ENCODE peak calls at places on chromosomes 4 and X, in eight cellular contexts. N is foreskin keratinocyte; F is naive thymus-derived CD8-positive, alpha-beta T cell; W is astrocyte of the cerebellum; X is lung microvascular endothelial cell; Y is bronchial epithelial cell; Z is RWPE2; P is NT2/D1. K is an unnamed sample.

GRCh38 chr4:174358823-174359222 is 75.1 kb downstream of the CEP44 start:
- DNase-seq in N (peak), F (no peak), W (peak), X (no peak), Y (peak), Z (no peak), P (no peak), K (no peak)

GRCh38 chrX:70525733-70526132 is 81.1 kb downstream of the DLG3 start:
- DNase-seq in N (no peak), F (no peak), W (no peak), X (no peak), Y (peak), Z (no peak), P (no peak), K (no peak)

GRCh38 chr4:139887962-139888735 is 222.5 kb downstream of the MGST2 start:
- DNase-seq in N (peak), F (no peak), W (no peak), X (no peak), Y (peak), Z (peak), P (no peak), K (no peak)

GRCh38 chr4:2787230-2788100 is 5.4 kb upstream of the SH3BP2 start:
- DNase-seq in N (no peak), F (peak), W (no peak), X (no peak), Y (no peak), Z (no peak), P (no peak), K (peak)

GRCh38 chrX:151458824-151459223 is 61.8 kb downstream of the VMA21 start:
- DNase-seq in N (no peak), F (no peak), W (peak), X (no peak), Y (peak), Z (no peak), P (no peak), K (no peak)

GRCh38 chrX:1592128-1592862 is 891 bp downstream of the AKAP17A start:
- DNase-seq in N (no peak), F (no peak), W (peak), X (peak), Y (peak), Z (no peak), P (no peak), K (no peak)

GRCh38 chrX:13101439-13102139 is 57.2 kb upstream of the FAM9C start:
- DNase-seq in N (peak), F (no peak), W (peak), X (peak), Y (peak), Z (peak), P (no peak), K (no peak)

GRCh38 chrX:39253551-39253950 is 452.3 kb downstream of the MID1IP1 start:
- DNase-seq in N (peak), F (no peak), W (no peak), X (no peak), Y (peak), Z (no peak), P (no peak), K (no peak)

GRCh38 chrX:115894087-115894486 is 276.5 kb upstream of the AGTR2 start:
- DNase-seq in N (no peak), F (no peak), W (no peak), X (peak), Y (no peak), Z (no peak), P (no peak), K (no peak)

GRCh38 chr4:2354127-2354526 is 64.3 kb downstream of the ZFYVE28 start:
- DNase-seq in N (no peak), F (peak), W (no peak), X (no peak), Y (no peak), Z (no peak), P (no peak), K (no peak)

GRCh38 chr4:23932935-23933334 is 43.1 kb upstream of the PPARGC1A start:
- DNase-seq in N (peak), F (no peak), W (peak), X (no peak), Y (peak), Z (no peak), P (peak), K (no peak)

GRCh38 chr4:146334862-146335449 is 120.6 kb downstream of the REELD1 start:
- DNase-seq in N (no peak), F (no peak), W (no peak), X (no peak), Y (no peak), Z (no peak), P (no peak), K (no peak)

GRCh38 chrX:33336783-33337182 is 125.4 kb upstream of the DMD start:
- DNase-seq in N (peak), F (no peak), W (no peak), X (peak), Y (peak), Z (no peak), P (no peak), K (no peak)

GRCh38 chr4:59120287-59120814 is 2010.2 kb upstream of the IGFBP7 start:
- DNase-seq in N (no peak), F (no peak), W (no peak), X (no peak), Y (no peak), Z (no peak), P (no peak), K (no peak)

K was measured in stimulated activated naive CD4-positive, alpha-beta T cell.